ENCODE peak calls at places on chromosomes 11 and 22, in four cellular contexts. L is HCT116, J is stomach, K is cardiac muscle cell. T is an unnamed sample.
A peak's percentile ranks its signal among the peaks of the same experiment; 100 is the strongest.

GRCh38 chr11:110712643-110713468 is 619 bp upstream of the ARHGAP20 start:
- DNase-seq in K (peak; percentile 28), J (no peak), L (no peak), T (no peak)

GRCh38 chr22:43351966-43352345 is 8.8 kb upstream of the SCUBE1 start:
- DNase-seq in K (no peak), L (no peak), J (no peak), T (no peak)

GRCh38 chr11:115996808-115997188 is 492.6 kb upstream of the CADM1 start:
- DNase-seq in J (no peak), L (no peak), K (no peak), T (peak; percentile 78)

GRCh38 chr22:17706451-17706900 is 67.8 kb downstream of the BID start:
- DNase-seq in L (peak; percentile 54), J (peak; percentile 28), K (no peak), T (no peak)

GRCh38 chr22:44188316-44188715 is 7.6 kb downstream of the PARVG start:
- DNase-seq in K (no peak), J (no peak), L (no peak), T (no peak)

GRCh38 chr11:17730608-17731462 is 3.7 kb upstream of the KCNC1 start:
- DNase-seq in J (peak; percentile 93), K (peak; percentile 83), L (peak; percentile 75), T (no peak)

GRCh38 chr11:74443071-74443864 is 24.1 kb downstream of the KCNE3 start:
- DNase-seq in K (peak; percentile 21), J (peak; percentile 68), L (peak; percentile 19), T (no peak)

GRCh38 chr22:47213571-47214230 is 451.3 kb downstream of the TBC1D22A start:
- DNase-seq in K (no peak), J (peak; percentile 28), L (peak; percentile 12), T (no peak)

GRCh38 chr11:64744544-64745218 is 739 bp upstream of the RASGRP2 start:
- DNase-seq in J (no peak), L (no peak), K (peak; percentile 62), T (no peak)

GRCh38 chr11:62433553-62434301 is 14.9 kb downstream of the SCGB1A1 start:
- DNase-seq in K (no peak), L (no peak), J (no peak), T (no peak)

GRCh38 chr11:61021661-61022212 is 50.3 kb downstream of the CD6 start:
- DNase-seq in L (no peak), K (no peak), J (peak; percentile 91), T (no peak)

GRCh38 chr22:31122532-31123291 is at the start of gene INPP5J:
- DNase-seq in K (peak; percentile 84), J (peak; percentile 69), L (peak; percentile 44), T (no peak)

GRCh38 chr22:37741312-37741795 is 44.5 kb downstream of the TRIOBP start:
- DNase-seq in J (peak; percentile 76), L (no peak), K (peak; percentile 97), T (peak; percentile 98)

GRCh38 chr22:19852177-19852781 is 2.4 kb downstream of the GNB1L start:
- DNase-seq in L (no peak), K (no peak), J (no peak), T (peak; percentile 77)

GRCh38 chr11:10975287-10975721 is 117.5 kb upstream of the ZBED5 start:
- DNase-seq in J (no peak), K (no peak), L (no peak), T (no peak)

GRCh38 chr22:22591348-22592299 is 32.6 kb upstream of the PRAME start:
- DNase-seq in K (no peak), L (no peak), J (no peak), T (no peak)

GRCh38 chr11:36750349-36750748 is 152.3 kb upstream of the RAG2 start:
- DNase-seq in J (no peak), K (no peak), L (no peak), T (no peak)

GRCh38 chr11:64675417-64676252 is 47.4 kb downstream of the NRXN2 start:
- DNase-seq in L (no peak), K (peak; percentile 23), J (no peak), T (no peak)

GRCh38 chr11:6626971-6627761 is 7.9 kb upstream of the TPP1 start:
- DNase-seq in J (no peak), L (no peak), K (no peak), T (no peak)

GRCh38 chr11:93740031-93740801 is 1.1 kb downstream of the TAF1D start:
- DNase-seq in J (no peak), K (peak; percentile 20), L (no peak), T (no peak)

GRCh38 chr11:88188251-88189030 is 13.2 kb upstream of the RAB38 start:
- DNase-seq in J (no peak), K (no peak), L (no peak), T (no peak)

GRCh38 chr11:92886243-92886905 is 83.1 kb upstream of the MTNR1B start:
- DNase-seq in K (peak; percentile 72), J (no peak), L (peak; percentile 46), T (no peak)

DNA sequence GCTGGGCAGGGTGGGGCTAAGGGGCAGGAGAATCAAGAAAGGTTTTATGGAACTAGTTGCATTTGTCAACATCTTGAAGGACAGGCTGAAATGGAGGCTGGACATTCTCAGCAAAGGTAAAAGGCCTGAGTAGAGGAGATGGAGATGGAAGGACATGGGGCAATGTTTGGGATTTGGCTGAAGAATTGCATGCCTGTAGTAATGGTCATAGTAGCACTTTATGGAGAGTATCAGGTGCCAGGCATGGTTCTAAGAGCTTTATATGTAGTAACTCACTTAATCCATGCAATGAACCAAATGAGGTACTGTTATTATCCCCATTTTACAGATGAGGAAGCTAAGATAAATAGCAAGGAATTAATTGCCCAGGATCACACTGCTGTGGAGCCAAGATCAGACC is 23.9 kb downstream of the BMAL1 start:
- DNase-seq in K (no peak), L (no peak), J (no peak), T (no peak)
- H3K4me1 ChIP-seq in K (no peaks in the 10 kb centered on the region), L (no peaks in the 10 kb centered on the region), J (peaks cover 81% of the 10 kb centered on the region), T (peaks cover 56% of the 10 kb centered on the region)

DNA sequence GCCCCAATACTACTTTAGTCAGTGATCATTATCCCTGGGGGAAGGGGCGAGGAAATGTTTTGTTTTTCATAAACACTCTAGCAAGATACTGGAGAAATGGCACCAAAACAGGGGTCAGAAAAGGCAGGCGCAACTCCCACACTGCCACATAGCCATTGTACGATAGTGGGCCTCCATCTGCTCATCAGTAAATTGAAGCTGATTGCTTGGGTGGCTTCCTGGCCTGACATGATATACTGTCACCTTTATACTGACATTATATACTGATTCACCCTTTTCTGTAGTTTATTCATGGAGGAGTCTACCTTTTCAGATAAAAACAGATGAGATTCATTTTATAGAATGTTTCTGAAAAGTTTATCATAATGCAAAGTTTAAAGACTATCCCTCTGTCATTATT is 51.6 kb upstream of the CCDC34 start:
- DNase-seq in K (no peak), J (no peak), L (no peak), T (no peak)
- H3K4me1 ChIP-seq in K (peaks cover 51% of the 10 kb centered on the region), J (peaks cover 27% of the 10 kb centered on the region), L (no peaks in the 10 kb centered on the region), T (peaks cover 11% of the 10 kb centered on the region)

GRCh38 chr22:29813563-29813962 is 24.5 kb downstream of the ASCC2 start:
- DNase-seq in K (no peak), J (no peak), L (peak; percentile 7), T (no peak)
- H3K4me1 ChIP-seq in K (no peaks in the 10 kb centered on the region), J (peaks cover 72% of the 10 kb centered on the region), L (no peaks in the 10 kb centered on the region), T (peaks cover 15% of the 10 kb centered on the region)

GRCh38 chr22:20970939-20971657 is 4.0 kb downstream of the AIFM3 start:
- DNase-seq in J (no peak), L (no peak), K (no peak), T (no peak)
- H3K4me1 ChIP-seq in J (peaks cover 10% of the 10 kb centered on the region), L (no peaks in the 10 kb centered on the region), K (no peaks in the 10 kb centered on the region), T (peaks cover 12% of the 10 kb centered on the region)

GRCh38 chr11:34610324-34611041 is 10.4 kb upstream of the EHF start:
- DNase-seq in K (no peak), J (no peak), L (no peak), T (no peak)
- H3K4me1 ChIP-seq in K (peaks cover 13% of the 10 kb centered on the region), J (no peaks in the 10 kb centered on the region), L (peaks cover 3% of the 10 kb centered on the region), T (no peaks in the 10 kb centered on the region)

GRCh38 chr11:122108192-122108799 is 7.7 kb downstream of the BLID start:
- DNase-seq in K (peak; percentile 58), J (no peak), L (peak; percentile 57), T (no peak)

GRCh38 chr11:122107566-122107965 is 8.4 kb downstream of the BLID start:
- DNase-seq in L (no peak), J (no peak), K (peak; percentile 69), T (no peak)

GRCh38 chr11:122108828-122109227 is 7.2 kb downstream of the BLID start:
- DNase-seq in L (no peak), J (no peak), K (no peak), T (no peak)

GRCh38 chr11:122105009-122105828 is 10.8 kb downstream of the BLID start:
- DNase-seq in J (no peak), K (no peak), L (peak; percentile 32), T (no peak)

DNA sequence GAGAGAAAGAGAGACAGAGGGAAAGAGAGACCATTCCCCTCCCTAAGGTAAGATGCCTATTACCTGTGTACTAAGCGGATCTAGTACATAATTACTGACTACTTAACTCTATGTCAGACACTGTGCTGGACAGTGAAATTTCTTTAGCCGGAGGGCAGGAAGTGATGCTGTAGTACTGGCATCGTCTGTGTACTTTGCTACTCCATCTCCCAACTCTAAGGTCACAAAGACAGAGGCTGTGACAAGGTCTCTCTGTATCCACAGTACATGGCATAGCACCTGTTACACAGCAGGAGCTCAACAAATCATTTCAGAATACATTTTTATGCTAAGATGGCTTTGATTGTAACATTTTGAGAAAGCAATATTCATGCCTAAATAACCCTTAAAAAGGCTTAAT is 9.0 kb downstream of the BLID start:
- DNase-seq in L (no peak), K (no peak), J (no peak), T (no peak)
- H3K4me1 ChIP-seq in L (peaks cover 94% of the 10 kb centered on the region), K (peaks cover 50% of the 10 kb centered on the region), J (peaks cover 5% of the 10 kb centered on the region), T (peaks cover 17% of the 10 kb centered on the region)

GRCh38 chr22:34333285-34333684 is 413.0 kb upstream of the LARGE1 start:
- DNase-seq in L (no peak), K (no peak), J (no peak), T (no peak)
- H3K4me1 ChIP-seq in L (no peaks in the 10 kb centered on the region), K (no peaks in the 10 kb centered on the region), J (no peaks in the 10 kb centered on the region), T (no peaks in the 10 kb centered on the region)